ENCODE peak calls at places on chromosomes 11 and 22, in five cellular contexts. F, N, X, E and Y are unnamed samples.

GRCh38 chr11:32584921-32585320 is 1.3 kb downstream of the EIF3M start:
- DNase-seq in N (no peak), F (no peak), E (no peak), X (no peak), Y (no peak)

GRCh38 chr11:70333206-70333605 is 62.7 kb downstream of the PPFIA1 start:
- DNase-seq in X (no peak), E (no peak), F (no peak), N (no peak), Y (no peak)

GRCh38 chr22:40401532-40401931 is 31.1 kb downstream of the SGSM3 start:
- DNase-seq in X (no peak), F (no peak), N (no peak), E (peak), Y (peak)

GRCh38 chr11:67442504-67443398 is 525 bp downstream of the CORO1B start:
- DNase-seq in N (no peak), X (no peak), F (no peak), E (peak), Y (no peak)

GRCh38 chr11:57303280-57303989 is 21.3 kb downstream of the TNKS1BP1 start:
- DNase-seq in E (no peak), N (no peak), F (no peak), X (no peak), Y (peak)

GRCh38 chr11:73195191-73196007 is 22.7 kb upstream of the P2RY2 start:
- DNase-seq in F (peak), E (no peak), N (no peak), X (peak), Y (peak)

GRCh38 chr11:639324-639977 is 2.4 kb downstream of the DRD4 start:
- DNase-seq in F (no peak), E (no peak), N (no peak), X (no peak), Y (no peak)

GRCh38 chr11:73230276-73230875 is 12.3 kb downstream of the P2RY2 start:
- DNase-seq in F (no peak), E (no peak), X (peak), N (no peak), Y (no peak)

GRCh38 chr11:119421941-119422504 is 949 bp downstream of the THY1 start:
- DNase-seq in F (no peak), X (no peak), E (no peak), N (peak), Y (no peak)

GRCh38 chr11:68441466-68442230 is 18.9 kb upstream of the PPP6R3 start:
- DNase-seq in N (no peak), X (no peak), E (no peak), F (no peak), Y (no peak)

GRCh38 chr22:47357493-47357892 is 595.0 kb downstream of the TBC1D22A start:
- DNase-seq in N (no peak), E (no peak), X (no peak), F (no peak), Y (peak)

GRCh38 chr11:114180301-114181055 is 115.7 kb upstream of the NNMT start:
- DNase-seq in X (no peak), N (peak), F (peak), E (peak), Y (no peak)

GRCh38 chr11:83194284-83195175 is 1.0 kb downstream of the ANKRD42 start:
- DNase-seq in E (peak), N (peak), F (peak), X (peak), Y (peak)

GRCh38 chr22:33851240-33851639 is 69.0 kb downstream of the LARGE1 start:
- DNase-seq in N (no peak), F (no peak), X (no peak), E (no peak), Y (no peak)

GRCh38 chr11:118135796-118136165 is 16.8 kb downstream of the SCN4B start:
- DNase-seq in N (no peak), F (no peak), E (no peak), X (no peak), Y (no peak)

GRCh38 chr22:29998627-29999026 is 81.6 kb upstream of the HORMAD2 start:
- DNase-seq in N (peak), E (no peak), X (no peak), F (no peak), Y (no peak)

GRCh38 chr11:93279911-93280347 is 50.6 kb upstream of the DEUP1 start:
- DNase-seq in E (no peak), X (no peak), F (no peak), N (no peak), Y (no peak)

GRCh38 chr22:30903876-30904460 is 64.6 kb downstream of the MORC2 start:
- DNase-seq in N (no peak), F (no peak), X (no peak), E (no peak), Y (no peak)

GRCh38 chr11:8087185-8087584 is 6.2 kb downstream of the TUB start:
- DNase-seq in N (no peak), E (no peak), F (no peak), X (no peak), Y (no peak)

GRCh38 chr22:44940121-44940520 is 69.7 kb downstream of the PHF21B start:
- DNase-seq in X (no peak), E (no peak), F (no peak), N (no peak), Y (no peak)

GRCh38 chr11:45405916-45406670 is 120.0 kb upstream of the SYT13 start:
- DNase-seq in X (no peak), N (peak), F (no peak), E (no peak), Y (peak)

GRCh38 chr22:41028841-41029240 is 63.6 kb upstream of the EP300 start:
- DNase-seq in E (no peak), F (no peak), N (peak), X (no peak), Y (no peak)

GRCh38 chr22:23796461-23796860 is 9.7 kb downstream of the SMARCB1 start:
- DNase-seq in E (no peak), F (no peak), N (no peak), X (no peak), Y (no peak)

GRCh38 chr11:83292709-83293435 is 6.7 kb upstream of the CCDC90B start:
- DNase-seq in E (peak), N (peak), X (peak), F (peak), Y (no peak)

GRCh38 chr22:39214383-39215069 is 30.3 kb downstream of the PDGFB start:
- DNase-seq in N (no peak), E (no peak), X (no peak), F (no peak), Y (no peak)

GRCh38 chr11:134751825-134752224 is 339.8 kb upstream of the B3GAT1 start:
- DNase-seq in X (no peak), N (no peak), E (no peak), F (no peak), Y (no peak)

GRCh38 chr22:49158741-49159564 is 668.7 kb downstream of the BRD1 start:
- DNase-seq in E (no peak), N (no peak), F (no peak), X (no peak), Y (no peak)

GRCh38 chr11:96045622-96046456 is 121.9 kb upstream of the MTMR2 start:
- DNase-seq in F (no peak), E (no peak), N (peak), X (no peak), Y (no peak)

GRCh38 chr11:128478305-128478704 is 109.1 kb downstream of the ETS1 start:
- DNase-seq in N (no peak), X (no peak), F (no peak), E (no peak), Y (no peak)

GRCh38 chr11:13486926-13487660 is 8.7 kb downstream of the PTH start:
- DNase-seq in E (peak), F (peak), N (peak), X (peak), Y (no peak)
- H3K4me3 ChIP-seq in E (peak), F (no peak), N (no peak), X (no peak), Y (no peak)

GRCh38 chr11:63670738-63671321 is 346 bp downstream of the ATL3 start:
- DNase-seq in N (no peak), F (peak), X (peak), E (peak), Y (peak)

GRCh38 chr11:63672156-63672463 is 934 bp upstream of the ATL3 start:
- DNase-seq in N (no peak), F (no peak), X (no peak), E (no peak), Y (no peak)

GRCh38 chr11:63670077-63670737 is 969 bp downstream of the ATL3 start:
- DNase-seq in E (no peak), F (no peak), X (no peak), N (peak), Y (no peak)

GRCh38 chr11:63672934-63673539 is 1.9 kb upstream of the ATL3 start:
- DNase-seq in E (no peak), X (no peak), N (peak), F (no peak), Y (no peak)

DNA sequence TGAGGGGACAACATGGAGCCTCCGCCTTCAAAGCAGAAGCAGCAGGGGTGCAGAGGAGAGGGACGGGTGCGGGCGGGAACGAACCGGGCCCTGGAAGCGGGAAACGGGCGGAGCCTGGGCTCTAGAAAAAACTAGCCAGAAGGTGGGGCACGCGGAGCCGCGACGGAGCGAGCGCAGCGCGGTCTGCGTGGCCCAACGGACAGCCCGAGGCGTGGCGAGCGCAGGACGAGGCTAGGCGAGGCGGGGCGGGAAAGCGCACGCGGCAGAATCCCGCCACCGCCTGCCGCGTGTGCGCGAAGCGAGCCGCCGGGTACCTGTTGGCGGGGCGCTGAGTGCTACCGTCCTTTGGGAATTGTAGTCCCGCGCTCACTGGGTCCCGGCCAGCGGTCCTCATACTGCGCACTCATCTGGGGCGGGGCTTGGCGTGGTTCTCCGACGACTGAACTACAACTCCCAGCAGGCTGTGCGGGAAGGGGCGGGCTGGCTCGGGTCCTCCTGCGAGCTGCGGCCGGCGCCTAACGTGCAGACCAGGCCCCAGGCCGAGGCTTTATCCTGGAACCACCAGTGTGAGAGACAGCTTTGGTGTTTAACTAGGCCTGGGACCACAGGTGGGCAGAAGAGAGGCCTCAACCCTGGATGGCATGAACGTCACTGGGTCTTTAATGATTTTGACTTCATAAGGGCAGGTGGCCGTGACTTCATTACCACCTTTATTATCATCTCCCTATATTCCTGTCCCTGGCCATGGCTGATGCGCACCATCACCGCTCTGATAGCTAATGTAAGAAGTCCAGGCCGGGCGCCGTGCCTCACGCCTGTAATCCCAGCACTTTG is at the start of gene ATL3:
- DNase-seq in E (peak), F (peak), N (peak), X (peak), Y (peak)
- H3K4me3 ChIP-seq in E (peak), F (peak), N (peak), X (peak), Y (peak)

GRCh38 chr11:17812286-17813187 is 78.0 kb downstream of the KCNC1 start:
- DNase-seq in N (no peak), X (no peak), F (peak), E (no peak), Y (no peak)
- H3K4me3 ChIP-seq in N (no peak), X (no peak), F (no peak), E (no peak), Y (no peak)

DNA sequence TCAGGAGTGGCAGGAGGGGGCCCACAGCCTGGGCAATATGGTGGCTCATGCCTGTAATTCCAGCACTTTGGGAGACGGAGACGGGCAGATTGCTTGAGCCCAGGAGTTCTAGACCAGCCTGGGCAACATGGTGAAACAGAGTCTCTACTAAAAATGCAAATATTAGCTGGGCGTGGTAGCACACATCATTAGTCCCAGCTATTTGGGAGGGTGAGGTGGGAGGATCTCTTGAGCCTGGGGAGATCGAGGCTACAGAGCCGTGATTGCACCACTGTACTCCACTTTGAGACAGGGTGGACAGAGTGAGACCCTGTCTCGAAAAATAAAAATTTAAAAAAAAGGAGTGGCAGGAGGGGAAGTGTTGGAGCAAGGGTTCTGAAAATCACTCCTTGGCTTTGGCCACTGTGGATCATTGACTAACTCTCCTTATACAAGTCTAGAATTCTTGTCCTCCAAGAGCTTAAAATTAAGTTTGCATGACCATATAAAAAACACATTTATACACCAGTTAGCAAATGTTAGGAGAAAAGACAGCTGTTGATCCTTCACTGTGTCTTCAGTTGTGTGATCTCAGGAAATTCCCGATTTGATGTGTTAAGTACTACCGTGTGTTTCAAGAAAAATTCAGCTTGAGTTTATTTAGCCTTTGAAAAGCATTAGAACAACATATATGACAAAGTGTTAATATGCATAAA is 2.3 kb upstream of the WEE1 start:
- DNase-seq in E (no peak), N (no peak), F (no peak), X (no peak), Y (no peak)
- H3K4me3 ChIP-seq in E (no peak), N (no peak), F (no peak), X (no peak), Y (no peak)

GRCh38 chr11:71539017-71539416 is 1.2 kb downstream of the KRTAP5-8 start:
- DNase-seq in E (no peak), F (no peak), N (no peak), X (no peak), Y (no peak)
- H3K4me3 ChIP-seq in E (no peak), F (no peak), N (no peak), X (no peak), Y (no peak)

DNA sequence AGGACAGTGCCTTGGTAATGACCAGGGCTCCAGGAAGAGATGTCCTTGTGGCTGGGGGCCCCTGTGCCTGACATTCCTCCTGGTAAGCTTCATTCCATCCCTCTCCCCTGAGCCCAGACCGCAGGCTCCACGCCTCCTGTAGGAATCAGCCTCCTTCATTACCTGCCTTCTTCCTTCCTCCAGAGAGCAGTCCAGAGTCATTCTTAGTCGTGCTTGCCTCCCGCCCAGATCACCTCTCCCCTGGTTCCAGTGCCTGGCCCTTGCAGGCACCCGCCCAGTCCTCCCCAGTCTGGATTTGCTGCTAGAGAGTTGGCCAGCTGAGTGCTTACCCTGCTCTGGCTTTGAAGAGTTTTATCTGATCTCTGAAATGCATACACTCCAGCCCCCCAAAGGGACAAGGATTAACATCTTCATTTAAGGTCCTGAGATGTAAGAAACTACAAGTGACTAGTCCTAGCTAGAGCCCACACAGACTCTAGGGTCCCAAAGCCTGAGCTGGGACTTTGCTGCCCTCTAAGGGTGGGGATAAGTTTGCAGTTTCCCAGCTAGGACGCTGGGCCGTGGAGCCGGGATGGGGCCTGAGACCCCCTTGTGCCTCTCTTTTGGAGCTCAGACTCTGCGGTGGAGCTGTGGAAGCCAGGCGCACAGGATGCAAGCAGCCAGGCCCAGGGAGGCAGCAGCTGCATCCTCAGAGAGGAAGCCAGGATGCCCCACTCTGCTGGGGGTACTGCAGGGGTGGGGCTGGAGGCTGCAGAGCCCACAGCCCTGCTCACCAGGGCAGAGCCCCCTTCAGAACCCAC is 1.6 kb downstream of the NR1H3 start:
- DNase-seq in E (peak), X (peak), F (peak), N (peak), Y (no peak)
- H3K4me3 ChIP-seq in E (no peak), X (no peak), F (no peak), N (no peak), Y (no peak)

DNA sequence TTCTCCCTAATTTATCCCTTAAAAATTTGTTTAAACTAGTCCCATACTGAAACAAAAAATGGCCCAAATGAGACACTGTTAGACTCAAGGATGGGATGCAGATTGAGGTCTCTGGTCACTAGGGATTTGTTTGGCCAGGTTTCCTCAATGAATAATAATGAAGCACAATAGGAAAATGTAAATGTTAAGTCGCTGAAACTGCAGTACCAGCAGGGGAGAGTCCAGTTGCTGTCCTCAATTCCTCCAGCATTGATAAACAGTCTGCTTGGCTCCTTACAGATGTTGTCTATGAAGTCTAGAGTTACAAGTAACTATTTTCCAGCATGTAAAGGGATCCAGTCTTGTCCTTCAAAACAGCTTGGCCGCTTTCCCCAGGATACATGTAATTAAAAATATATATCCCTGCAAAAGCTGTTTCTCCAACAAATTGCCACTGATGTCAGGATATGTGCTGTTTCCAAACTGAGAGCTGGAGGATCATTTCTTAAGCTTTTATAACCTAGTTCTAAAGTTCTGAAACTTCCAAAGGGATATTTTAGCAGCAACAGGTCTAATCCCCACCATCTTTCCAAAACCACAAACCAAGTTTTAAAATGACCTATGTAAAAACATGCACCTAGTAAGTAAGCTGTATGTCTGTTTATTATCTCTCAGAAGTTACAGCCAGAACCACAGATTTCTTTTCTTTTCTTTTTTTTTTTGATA is 2.1 kb downstream of the FZD4 start:
- DNase-seq in X (no peak), N (peak), E (no peak), F (no peak), Y (no peak)
- H3K4me3 ChIP-seq in X (peak), N (peak), E (no peak), F (peak), Y (peak)

GRCh38 chr11:10899542-10899830 is 41.6 kb upstream of the ZBED5 start:
- DNase-seq in F (peak), X (no peak), E (no peak), N (no peak), Y (peak)
- H3K4me3 ChIP-seq in F (no peak), X (no peak), E (no peak), N (no peak), Y (no peak)

GRCh38 chr11:61509058-61510029 is 795 bp downstream of the LRRC10B start:
- DNase-seq in X (peak), F (peak), N (peak), E (peak), Y (no peak)
- H3K4me3 ChIP-seq in X (peak), F (peak), N (peak), E (no peak), Y (no peak)

DNA sequence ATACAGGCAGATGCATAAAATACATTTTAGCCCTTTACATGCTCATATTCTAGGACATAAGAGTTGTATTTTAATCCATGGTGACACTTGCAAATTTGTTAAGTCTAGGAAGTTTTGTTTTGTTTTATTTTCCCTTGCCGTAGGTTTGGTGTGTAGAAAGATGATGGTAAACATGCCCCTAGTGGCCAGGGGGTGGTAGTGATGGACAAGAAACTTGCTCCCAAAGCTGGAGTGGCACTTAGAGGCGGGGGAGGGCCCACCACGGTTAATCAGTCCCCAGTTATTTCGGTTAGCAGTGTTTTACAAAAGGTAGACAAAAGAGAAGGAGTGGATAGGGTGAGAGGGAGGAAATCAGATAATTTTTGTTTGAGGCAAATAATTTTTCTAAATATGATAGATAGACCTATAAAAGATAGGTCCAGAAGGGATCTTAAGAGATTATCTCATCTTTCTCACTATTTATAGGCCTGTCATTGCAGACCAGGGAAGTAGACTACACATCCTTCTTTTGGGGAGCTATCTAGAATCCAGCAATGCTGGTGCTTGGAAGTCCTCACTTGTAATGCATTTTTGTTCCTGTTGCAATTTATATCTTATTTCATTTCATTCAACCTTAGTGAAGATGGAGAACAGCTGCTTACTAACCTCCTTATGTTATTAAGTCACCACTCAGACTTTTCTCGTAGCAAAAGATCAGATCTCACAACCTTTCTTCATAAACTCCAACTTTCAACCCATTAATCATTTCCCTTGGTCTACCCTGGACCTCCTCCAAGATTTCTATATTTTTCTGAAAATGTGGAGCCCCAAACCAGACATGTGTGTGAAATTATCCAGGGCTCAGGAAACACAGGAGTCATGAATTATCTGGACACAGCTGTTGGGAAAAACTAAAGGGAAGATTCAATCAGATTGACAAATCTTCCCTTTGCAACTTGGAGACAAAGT is 5.9 kb upstream of the BDNF start:
- DNase-seq in X (peak), N (peak), F (no peak), E (no peak), Y (no peak)
- H3K4me3 ChIP-seq in X (no peak), N (no peak), F (no peak), E (no peak), Y (no peak)